ENCODE peak calls at places on chromosomes 3 and 15, in seven cellular contexts. T is PC-9, W is A549, A is K562, D is lower lobe of right lung, S is GM23338, N is IMR-90. Z is an unnamed sample.

GRCh38 chr3:125281411-125281810 is 68.9 kb upstream of the SLC12A8 start:
- DNase-seq in T (no peak), W (no peak), A (no peak), D (no peak), S (no peak), N (no peak), Z (no peak)

GRCh38 chr15:77696006-77696631 is 63.4 kb upstream of the LINGO1 start:
- DNase-seq in T (no peak), W (no peak), A (no peak), D (no peak), S (no peak), N (no peak), Z (no peak)

GRCh38 chr3:79598594-79598993 is 169.2 kb downstream of the ROBO1 start:
- DNase-seq in T (no peak), W (peak), A (no peak), D (no peak), S (peak), N (no peak), Z (peak)

GRCh38 chr15:69337133-69337532 is 38.4 kb downstream of the PAQR5 start:
- DNase-seq in T (peak), W (no peak), A (no peak), D (no peak), S (no peak), N (peak), Z (no peak)

GRCh38 chr15:67884514-67885225 is 44.8 kb upstream of the RNU6-1 start:
- DNase-seq in T (peak), W (peak), A (peak), D (peak), S (peak), N (peak), Z (peak)

GRCh38 chr15:40087095-40087805 is 21.4 kb downstream of the BMF start:
- DNase-seq in T (no peak), W (no peak), A (no peak), D (no peak), S (no peak), N (no peak), Z (peak)

GRCh38 chr3:177772908-177773557 is 575.8 kb upstream of the TBL1XR1 start:
- DNase-seq in T (no peak), W (no peak), A (no peak), D (no peak), S (no peak), N (no peak), Z (no peak)

GRCh38 chr15:40536501-40536900 is 28.3 kb downstream of the CCDC32 start:
- DNase-seq in T (no peak), W (no peak), A (no peak), D (no peak), S (no peak), N (peak), Z (no peak)

GRCh38 chr15:36136054-36136453 is 443.4 kb upstream of the CDIN1 start:
- DNase-seq in T (no peak), W (no peak), A (no peak), D (no peak), S (no peak), N (peak), Z (no peak)

GRCh38 chr15:39320355-39320754 is 260.5 kb upstream of the THBS1 start:
- DNase-seq in T (no peak), W (no peak), A (no peak), D (no peak), S (no peak), N (no peak), Z (no peak)

GRCh38 chr3:44439499-44440295 is 37.8 kb downstream of the ZNF445 start:
- DNase-seq in T (no peak), W (no peak), A (peak), D (peak), S (no peak), N (peak), Z (no peak)

GRCh38 chr3:128555098-128555825 is 62.3 kb upstream of the GATA2 start:
- DNase-seq in T (no peak), W (no peak), A (no peak), D (peak), S (peak), N (no peak), Z (peak)

GRCh38 chr3:151538706-151539403 is 78.0 kb upstream of the IGSF10 start:
- DNase-seq in T (no peak), W (no peak), A (peak), D (peak), S (peak), N (peak), Z (no peak)

GRCh38 chr3:33202581-33203457 is 15.8 kb downstream of the SUSD5 start:
- DNase-seq in T (no peak), W (no peak), A (no peak), D (peak), S (no peak), N (no peak), Z (no peak)

GRCh38 chr15:59976480-59976879 is 27.6 kb upstream of the FOXB1 start:
- DNase-seq in T (no peak), W (no peak), A (no peak), D (no peak), S (no peak), N (no peak), Z (no peak)

GRCh38 chr15:31511707-31512310 is 185.2 kb downstream of the KLF13 start:
- DNase-seq in T (no peak), W (no peak), A (no peak), D (no peak), S (peak), N (no peak), Z (no peak)

GRCh38 chr3:111592143-111592542 is 3.0 kb downstream of the ZBED2 start:
- DNase-seq in T (no peak), W (no peak), A (no peak), D (no peak), S (no peak), N (peak), Z (no peak)

GRCh38 chr3:171407746-171408145 is 52.5 kb downstream of the TNIK start:
- DNase-seq in T (peak), W (no peak), A (peak), D (no peak), S (no peak), N (peak), Z (no peak)

GRCh38 chr3:43394071-43394501 is 107.7 kb downstream of the SNRK start:
- DNase-seq in T (no peak), W (no peak), A (no peak), D (peak), S (no peak), N (peak), Z (no peak)

GRCh38 chr3:171108066-171108465 is 81.5 kb upstream of the SLC2A2 start:
- DNase-seq in T (no peak), W (peak), A (no peak), D (no peak), S (no peak), N (peak), Z (no peak)

GRCh38 chr3:137191133-137191923 is 233.5 kb downstream of the IL20RB start:
- DNase-seq in T (no peak), W (no peak), A (no peak), D (no peak), S (no peak), N (no peak), Z (no peak)

GRCh38 chr15:62272290-62272689 is 107.2 kb upstream of the C2CD4B start:
- DNase-seq in T (no peak), W (no peak), A (no peak), D (no peak), S (no peak), N (no peak), Z (no peak)

GRCh38 chr15:62275818-62276217 is 110.7 kb upstream of the C2CD4B start:
- DNase-seq in T (no peak), W (peak), A (no peak), D (no peak), S (no peak), N (no peak), Z (no peak)

GRCh38 chr15:62269504-62269903 is 104.4 kb upstream of the C2CD4B start:
- DNase-seq in T (no peak), W (no peak), A (no peak), D (no peak), S (peak), N (no peak), Z (no peak)

GRCh38 chr15:62270216-62270921 is 105.3 kb upstream of the C2CD4B start:
- DNase-seq in T (no peak), W (no peak), A (no peak), D (no peak), S (no peak), N (no peak), Z (no peak)
- H3K4me3 ChIP-seq in T (no peak), W (no peak), A (no peak), D (no peak), S (no peak), N (no peak), Z (no peak)

GRCh38 chr15:58933311-58934113 is at the start of gene SLTM:
- DNase-seq in T (peak), W (peak), A (peak), D (peak), S (peak), N (peak), Z (peak)
- TF ChIP-seq CTCF in T (peak), W (peak), A (no peak), D (peak), S (peak), N (no peak), Z (peak)

GRCh38 chr15:29278436-29279099 is 8.9 kb upstream of the NSMCE3 start:
- DNase-seq in T (no peak), W (no peak), A (no peak), D (no peak), S (no peak), N (peak), Z (no peak)
- H3K27ac ChIP-seq in T (no peak), W (no peak), A (no peak), D (no peak), S (no peak), N (peak), Z (no peak)

GRCh38 chr3:191997093-191997492 is 536.1 kb downstream of the PYDC2 start:
- DNase-seq in T (no peak), W (no peak), A (no peak), D (no peak), S (no peak), N (no peak), Z (no peak)
- H3K4me3 ChIP-seq in T (no peak), W (no peak), A (no peak), D (no peak), S (no peak), N (no peak), Z (peak)

DNA sequence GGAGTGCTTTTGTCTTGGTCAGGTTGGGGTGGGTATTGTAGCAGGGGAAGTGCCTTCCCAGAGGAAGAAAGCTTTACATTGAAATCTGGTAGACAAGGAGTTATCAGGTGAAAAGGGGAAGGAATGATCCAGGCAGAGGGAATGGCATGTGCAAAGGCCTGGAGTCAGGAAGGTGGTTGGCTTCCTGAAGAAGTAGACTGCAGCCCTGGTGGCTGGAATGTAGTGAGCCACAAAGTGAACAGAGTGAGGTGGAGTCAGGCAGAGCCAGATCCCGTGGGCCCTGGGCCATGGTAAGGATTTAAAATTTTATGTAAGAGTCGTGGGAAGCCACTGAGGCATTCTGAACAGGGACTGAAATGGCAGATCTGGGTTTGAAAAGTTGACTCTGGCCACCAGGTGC is 58.3 kb downstream of the RAB11A start:
- DNase-seq in T (no peak), W (peak), A (no peak), D (no peak), S (peak), N (no peak), Z (peak)
- TF ChIP-seq CTCF in T (peak), W (no peak), A (no peak), D (no peak), S (peak), N (peak), Z (peak)

GRCh38 chr3:73569246-73569760 is 55.4 kb downstream of the PDZRN3 start:
- DNase-seq in T (no peak), W (no peak), A (no peak), D (no peak), S (no peak), N (no peak), Z (no peak)
- H3K27ac ChIP-seq in T (no peak), W (no peak), A (no peak), D (no peak), S (no peak), N (no peak), Z (no peak)

GRCh38 chr3:113914646-113915045 is 33.2 kb upstream of the ZDHHC23 start:
- DNase-seq in T (no peak), W (no peak), A (no peak), D (no peak), S (no peak), N (peak), Z (no peak)

GRCh38 chr3:113908133-113908532 is 39.7 kb upstream of the ZDHHC23 start:
- DNase-seq in T (no peak), W (no peak), A (no peak), D (no peak), S (no peak), N (no peak), Z (no peak)

GRCh38 chr3:113910966-113911365 is 36.8 kb upstream of the ZDHHC23 start:
- DNase-seq in T (no peak), W (no peak), A (no peak), D (no peak), S (no peak), N (peak), Z (no peak)

DNA sequence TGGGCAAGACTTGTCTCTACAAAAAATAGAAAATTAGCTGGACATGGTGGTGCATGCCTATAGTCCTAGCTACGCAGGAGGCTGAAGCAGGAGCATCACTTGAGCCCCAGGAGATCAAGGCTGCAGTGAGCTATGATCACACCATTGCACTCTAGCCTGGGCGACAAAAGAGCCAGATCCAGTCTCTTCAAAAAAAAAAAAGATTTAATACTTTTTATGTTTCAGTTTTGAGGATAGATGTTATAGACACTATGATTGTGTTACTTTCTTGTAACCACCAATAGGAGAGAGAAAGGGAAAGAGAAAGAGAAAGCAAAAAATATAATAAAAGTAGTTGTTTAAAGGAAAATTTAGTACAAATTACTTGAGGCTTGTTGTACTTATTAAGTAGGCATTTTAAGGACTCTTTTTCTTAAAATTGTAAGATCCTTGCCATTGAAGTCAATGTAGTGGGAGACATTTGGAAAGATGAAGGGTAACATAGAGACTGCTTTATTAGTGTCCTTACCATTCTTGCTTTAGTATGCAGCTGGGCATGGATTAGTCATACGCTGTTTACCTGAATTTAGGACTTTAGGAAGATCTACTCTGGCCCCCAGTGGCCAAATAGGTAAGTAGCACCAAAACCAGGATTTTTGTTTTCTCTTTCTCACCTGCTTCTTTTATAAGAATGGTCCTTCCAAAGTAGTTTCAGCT is 35.1 kb upstream of the ZDHHC23 start:
- DNase-seq in T (peak), W (peak), A (peak), D (no peak), S (peak), N (peak), Z (peak)
- H3K4me3 ChIP-seq in T (no peak), W (no peak), A (no peak), D (no peak), S (no peak), N (no peak), Z (no peak)

GRCh38 chr15:99385865-99386264 is 134.6 kb downstream of the LRRC28 start:
- DNase-seq in T (no peak), W (peak), A (peak), D (no peak), S (no peak), N (peak), Z (no peak)

GRCh38 chr15:99387769-99388168 is 136.5 kb downstream of the LRRC28 start:
- DNase-seq in T (no peak), W (no peak), A (no peak), D (no peak), S (no peak), N (no peak), Z (no peak)

GRCh38 chr15:99386429-99386828 is 135.1 kb downstream of the LRRC28 start:
- DNase-seq in T (no peak), W (no peak), A (no peak), D (no peak), S (no peak), N (no peak), Z (no peak)

GRCh38 chr15:99393641-99394040 is 142.4 kb downstream of the LRRC28 start:
- DNase-seq in T (no peak), W (no peak), A (no peak), D (no peak), S (no peak), N (no peak), Z (no peak)

DNA sequence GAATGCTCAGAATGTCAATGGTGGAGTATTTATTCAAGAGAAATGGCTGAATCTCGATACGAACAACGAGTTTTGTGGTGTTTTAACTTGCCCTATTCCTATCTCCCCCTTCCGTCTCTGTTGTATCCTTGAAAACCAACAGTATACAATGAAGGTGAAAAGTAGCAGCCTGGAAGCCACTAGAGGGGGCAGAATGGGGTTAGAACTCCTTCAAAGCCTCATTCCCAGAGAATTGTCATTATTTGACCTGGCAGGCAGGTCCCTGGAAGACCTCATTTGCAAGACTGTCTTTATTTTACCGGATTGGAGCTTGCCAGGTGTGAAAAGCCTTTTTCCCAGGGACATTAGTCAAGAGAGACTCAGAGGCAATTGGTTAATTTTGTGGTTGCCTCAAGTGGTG is 139.4 kb downstream of the LRRC28 start:
- DNase-seq in T (no peak), W (no peak), A (no peak), D (no peak), S (peak), N (no peak), Z (peak)
- TF ChIP-seq CTCF in T (peak), W (no peak), A (peak), D (no peak), S (peak), N (no peak), Z (peak)

Z was measured in endodermal cell.